ENCODE peak calls at places on chromosomes 16 and 17, in ten cellular contexts. F is activated T-cell treated with anti-CD3 and anti-CD28 coated beads for 24 hours; G is mesothelial cell of epicardium; H is transverse colon; A is stimulated activated CD4-positive, alpha-beta T cell treated with anti-CD3 and anti-CD28 coated beads, Interleukin-4, amount 100 ng/mL, for 4 hours; D is GM20000; I is GOT3; E is stromal cell of bone marrow; W is NCI-H460; V is head of caudate nucleus. Y is an unnamed sample.

GRCh38 chr16:66342294-66342900 is 24.1 kb upstream of the CDH5 start:
- DNase-seq in F (no peak), G (no peak), H (no peak), A (no peak), D (peak; percentile 42), I (no peak), E (no peak), W (peak; percentile 23), V (no peak), Y (peak; percentile 71)

GRCh38 chr16:7086842-7087616 is 245.6 kb upstream of the RBFOX1 start:
- DNase-seq in F (no peak), G (peak; percentile 43), H (no peak), A (no peak), D (no peak), I (no peak), E (no peak), W (no peak), V (peak; percentile 34), Y (no peak)

GRCh38 chr17:27256225-27257030 is 37.5 kb upstream of the WSB1 start:
- DNase-seq in F (no peak), G (no peak), H (no peak), A (no peak), D (no peak), I (no peak), E (peak; percentile 87), W (no peak), V (no peak), Y (no peak)

GRCh38 chr16:69711115-69711740 is 15.1 kb downstream of the NQO1 start:
- DNase-seq in F (no peak), G (no peak), H (peak; percentile 56), A (peak; percentile 6), D (no peak), I (no peak), E (no peak), W (no peak), V (peak; percentile 24), Y (peak; percentile 43)

GRCh38 chr16:2856061-2856670 is 1.8 kb downstream of the PRSS22 start:
- DNase-seq in F (no peak), G (no peak), H (peak; percentile 32), A (no peak), D (no peak), I (no peak), E (no peak), W (no peak), V (no peak), Y (no peak)

GRCh38 chr17:28706471-28707338 is 5.0 kb downstream of the PROCA1 start:
- DNase-seq in F (no peak), G (no peak), H (no peak), A (no peak), D (no peak), I (no peak), E (no peak), W (no peak), V (no peak), Y (no peak)

GRCh38 chr16:86193528-86194193 is 294.7 kb downstream of the IRF8 start:
- DNase-seq in F (no peak), G (no peak), H (no peak), A (no peak), D (no peak), I (no peak), E (no peak), W (no peak), V (no peak), Y (no peak)

GRCh38 chr17:19762515-19762961 is 14.4 kb upstream of the ALDH3A1 start:
- DNase-seq in F (peak; percentile 28), G (peak; percentile 85), H (peak; percentile 60), A (peak; percentile 36), D (peak; percentile 72), I (no peak), E (peak; percentile 29), W (peak; percentile 73), V (peak; percentile 70), Y (peak; percentile 97)

GRCh38 chr16:30741461-30741914 is 6.7 kb upstream of the PHKG2 start:
- DNase-seq in F (no peak), G (no peak), H (peak; percentile 72), A (no peak), D (no peak), I (no peak), E (peak; percentile 33), W (no peak), V (no peak), Y (peak; percentile 85)

GRCh38 chr16:22161999-22162657 is at the start of gene SDR42E2:
- DNase-seq in F (peak; percentile 20), G (no peak), H (peak; percentile 38), A (peak; percentile 47), D (peak; percentile 57), I (no peak), E (no peak), W (no peak), V (no peak), Y (no peak)

GRCh38 chr17:80922580-80923160 is 69.0 kb upstream of the CHMP6 start:
- DNase-seq in F (no peak), G (no peak), H (no peak), A (no peak), D (no peak), I (no peak), E (no peak), W (no peak), V (no peak), Y (no peak)

GRCh38 chr16:19138601-19139000 is 24.8 kb downstream of the ITPRIPL2 start:
- DNase-seq in F (no peak), G (no peak), H (peak; percentile 69), A (no peak), D (no peak), I (no peak), E (no peak), W (peak; percentile 72), V (no peak), Y (peak; percentile 48)

GRCh38 chr16:20760346-20760745 is 3.5 kb upstream of the ACSM3 start:
- DNase-seq in F (no peak), G (no peak), H (no peak), A (no peak), D (no peak), I (no peak), E (no peak), W (no peak), V (no peak), Y (no peak)

GRCh38 chr17:38687291-38687690 is 12.5 kb upstream of the EPOP start:
- DNase-seq in F (no peak), G (no peak), H (no peak), A (no peak), D (no peak), I (no peak), E (no peak), W (no peak), V (no peak), Y (no peak)

GRCh38 chr16:559411-560207 is 585 bp upstream of the PRR35 start:
- DNase-seq in F (no peak), G (no peak), H (no peak), A (no peak), D (no peak), I (no peak), E (no peak), W (no peak), V (no peak), Y (no peak)

GRCh38 chr16:28304214-28304613 is 11.9 kb downstream of the SBK1 start:
- DNase-seq in F (no peak), G (peak; percentile 53), H (no peak), A (no peak), D (no peak), I (no peak), E (peak; percentile 6), W (peak; percentile 61), V (no peak), Y (no peak)

GRCh38 chr17:79090503-79091372 is 16.1 kb downstream of the ENGASE start:
- DNase-seq in F (no peak), G (no peak), H (no peak), A (no peak), D (no peak), I (no peak), E (no peak), W (no peak), V (no peak), Y (no peak)

GRCh38 chr17:78318407-78318806 is 41.5 kb downstream of the SOCS3 start:
- DNase-seq in F (no peak), G (no peak), H (no peak), A (no peak), D (no peak), I (no peak), E (no peak), W (no peak), V (no peak), Y (no peak)

GRCh38 chr16:25872369-25873070 is 180.8 kb downstream of the HS3ST4 start:
- DNase-seq in F (no peak), G (no peak), H (no peak), A (no peak), D (no peak), I (no peak), E (no peak), W (no peak), V (no peak), Y (no peak)

GRCh38 chr17:64331946-64332493 is 58.6 kb downstream of the PECAM1 start:
- DNase-seq in F (no peak), G (no peak), H (no peak), A (no peak), D (no peak), I (no peak), E (no peak), W (no peak), V (no peak), Y (no peak)

GRCh38 chr16:6835516-6835915 is 497.1 kb upstream of the RBFOX1 start:
- DNase-seq in F (no peak), G (no peak), H (no peak), A (no peak), D (no peak), I (no peak), E (no peak), W (no peak), V (no peak), Y (no peak)

GRCh38 chr17:57899391-57899790 is 49.5 kb upstream of the MRPS23 start:
- DNase-seq in F (no peak), G (no peak), H (no peak), A (no peak), D (no peak), I (no peak), E (no peak), W (no peak), V (no peak), Y (no peak)

GRCh38 chr16:4327782-4328579 is 12.1 kb downstream of the GLIS2 start:
- DNase-seq in F (peak; percentile 47), G (peak; percentile 72), H (peak; percentile 74), A (peak; percentile 50), D (peak; percentile 85), I (no peak), E (no peak), W (no peak), V (peak; percentile 79), Y (no peak)

GRCh38 chr16:11806721-11807120 is 9.7 kb upstream of the ZC3H7A start:
- DNase-seq in F (no peak), G (no peak), H (no peak), A (no peak), D (no peak), I (no peak), E (peak; percentile 47), W (no peak), V (no peak), Y (no peak)

GRCh38 chr16:30997000-30997886 is 12.2 kb downstream of the HSD3B7 start:
- DNase-seq in F (peak; percentile 77), G (peak; percentile 57), H (peak; percentile 87), A (peak; percentile 71), D (peak; percentile 100), I (no peak), E (peak; percentile 39), W (peak; percentile 71), V (peak; percentile 49), Y (peak; percentile 82)

GRCh38 chr17:74779948-74780400 is 3.8 kb upstream of the NAT9 start:
- DNase-seq in F (peak; percentile 42), G (no peak), H (peak; percentile 61), A (peak; percentile 37), D (peak; percentile 75), I (no peak), E (no peak), W (no peak), V (no peak), Y (no peak)

GRCh38 chr17:7932483-7932891 is 481 bp downstream of the CNTROB start:
- DNase-seq in F (no peak), G (no peak), H (peak; percentile 43), A (no peak), D (no peak), I (no peak), E (no peak), W (no peak), V (peak; percentile 7), Y (peak; percentile 51)

GRCh38 chr17:80513892-80514291 is 30.7 kb upstream of the RPTOR start:
- DNase-seq in F (no peak), G (no peak), H (no peak), A (no peak), D (no peak), I (no peak), E (peak; percentile 66), W (no peak), V (no peak), Y (no peak)